ENCODE peak calls at places on chromosomes 3 and 15, in four cellular contexts. C is K562, R is GM12878, W is HepG2. S is an unnamed sample.

GRCh38 chr15:67835349-67836133 is 4.3 kb downstream of the RNU6-1 start:
- DNase-seq in C (no peak), R (no peak), W (no peak), S (peak; percentile 56)

GRCh38 chr3:42056840-42057239 is 34.3 kb upstream of the TRAK1 start:
- DNase-seq in C (no peak), R (no peak), W (no peak), S (no peak)

GRCh38 chr15:71054286-71054952 is 60.9 kb upstream of the THSD4 start:
- DNase-seq in C (no peak), R (no peak), W (no peak), S (no peak)

GRCh38 chr3:108008931-108009635 is 81.7 kb downstream of the CD47 start:
- DNase-seq in C (no peak), R (no peak), W (no peak), S (no peak)

GRCh38 chr3:67901681-67902080 is 247.3 kb upstream of the SUCLG2 start:
- DNase-seq in C (no peak), R (no peak), W (peak; percentile 3), S (no peak)

GRCh38 chr3:105537371-105538075 is 170.8 kb downstream of the ALCAM start:
- DNase-seq in C (no peak), R (no peak), W (no peak), S (no peak)

GRCh38 chr15:66184936-66185790 is 68.4 kb downstream of the MEGF11 start:
- DNase-seq in C (no peak), R (no peak), W (no peak), S (no peak)

GRCh38 chr3:63324621-63325020 is 46.5 kb downstream of the SYNPR start:
- DNase-seq in C (no peak), R (no peak), W (no peak), S (no peak)

GRCh38 chr15:45689616-45690015 is 54.8 kb downstream of the SQOR start:
- DNase-seq in C (no peak), R (no peak), W (no peak), S (no peak)

GRCh38 chr3:177835917-177836316 is 638.6 kb upstream of the TBL1XR1 start:
- DNase-seq in C (no peak), R (no peak), W (no peak), S (no peak)

GRCh38 chr3:80275120-80275519 is 507.3 kb upstream of the ROBO1 start:
- DNase-seq in C (no peak), R (no peak), W (no peak), S (no peak)

GRCh38 chr3:121948641-121949040 is 54.4 kb downstream of the SLC15A2 start:
- DNase-seq in C (no peak), R (no peak), W (no peak), S (no peak)

GRCh38 chr3:183489455-183490210 is 61.2 kb upstream of the MCF2L2 start:
- DNase-seq in C (no peak), R (no peak), W (no peak), S (no peak)

GRCh38 chr3:140487566-140487965 is 190.3 kb upstream of the TRIM42 start:
- DNase-seq in C (no peak), R (no peak), W (no peak), S (no peak)

GRCh38 chr15:34436126-34436955 is 1.3 kb downstream of the GOLGA8A start:
- DNase-seq in C (peak; percentile 18), R (no peak), W (no peak), S (peak; percentile 13)

GRCh38 chr15:45139770-45140169 is 10.0 kb downstream of the DUOX1 start:
- DNase-seq in C (no peak), R (no peak), W (no peak), S (no peak)

GRCh38 chr3:123595396-123595795 is 10.5 kb upstream of the HACD2 start:
- DNase-seq in C (no peak), R (no peak), W (no peak), S (no peak)

GRCh38 chr15:69303337-69304175 is 4.8 kb downstream of the PAQR5 start:
- DNase-seq in C (peak; percentile 40), R (no peak), W (no peak), S (no peak)

GRCh38 chr3:4504340-4505261 is 11.5 kb downstream of the ITPR1 start:
- DNase-seq in C (no peak), R (no peak), W (no peak), S (no peak)

DNA sequence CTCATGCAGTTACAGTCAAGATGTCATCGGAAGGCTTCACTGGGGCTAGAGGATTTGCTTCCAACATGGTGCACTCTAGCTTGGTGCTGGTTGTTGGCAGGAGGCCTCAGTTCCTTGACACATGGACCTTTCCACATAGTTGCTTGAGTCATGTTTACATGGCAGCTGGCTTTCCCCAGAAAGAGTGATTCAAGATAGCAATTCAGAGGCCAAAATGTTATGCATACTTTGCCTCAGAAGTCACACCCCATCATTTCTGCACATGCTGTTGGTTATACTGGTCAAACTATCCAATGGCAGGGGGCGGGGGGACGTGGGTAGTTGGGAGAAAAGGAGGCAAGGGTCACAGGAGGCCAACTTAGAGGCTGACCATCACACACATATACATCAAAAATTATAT is 58.7 kb downstream of the FOXB1 start:
- DNase-seq in C (no peak), R (no peak), W (no peak), S (no peak)
- TF ChIP-seq MAX in C (no peak), R (no peak), W (no peak), S (no peak)

DNA sequence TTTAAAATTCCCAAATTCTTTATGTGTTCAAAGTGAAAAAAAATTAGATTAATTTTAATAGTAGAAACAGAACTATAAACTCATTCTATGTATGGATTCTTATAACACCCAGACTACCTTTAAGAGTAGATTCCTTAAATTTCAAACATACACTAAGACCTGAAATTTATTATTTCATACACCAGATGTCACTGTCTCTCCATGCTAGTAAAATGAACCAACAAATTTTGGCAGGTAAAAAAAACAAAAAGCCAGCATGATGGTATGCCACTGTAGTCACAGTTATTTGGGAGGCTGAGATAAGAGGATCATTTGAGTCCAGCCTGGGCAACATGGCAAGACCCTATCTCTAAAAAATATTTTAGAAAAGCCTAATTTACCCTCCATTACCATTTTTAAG is 461.3 kb upstream of the NAALADL2 start:
- DNase-seq in C (no peak), R (no peak), W (peak; percentile 1), S (no peak)
- TF ChIP-seq NR2C2 in C (no peak), R (no peak), W (no peak), S (no peak)

GRCh38 chr3:27877122-27878011 is 155.2 kb upstream of the EOMES start:
- DNase-seq in C (no peak), R (no peak), W (no peak), S (peak; percentile 21)
- TF ChIP-seq MAX in C (no peak), R (no peak), W (no peak), S (no peak)

DNA sequence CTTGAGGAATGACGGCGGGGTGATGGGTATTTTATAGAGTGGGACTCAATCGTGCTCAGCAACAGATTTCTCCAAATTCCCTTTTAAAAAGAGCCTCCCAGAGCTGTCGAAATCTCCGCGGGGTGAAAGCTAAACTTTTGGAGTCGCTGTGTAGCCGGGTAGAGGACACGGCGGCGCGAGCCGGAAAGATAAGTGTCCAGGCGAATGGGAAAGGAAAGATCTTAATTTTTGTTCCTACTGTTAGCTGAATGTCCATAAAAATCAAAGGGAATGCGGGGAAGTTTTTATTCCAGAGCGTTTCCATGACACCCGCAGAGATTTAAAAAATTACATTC is 9.1 kb downstream of the EOMES start:
- DNase-seq in C (no peak), R (no peak), W (no peak), S (no peak)
- TF ChIP-seq NR2C2 in C (no peak), R (no peak), W (no peak), S (no peak)

GRCh38 chr15:91849180-91849579 is 4.3 kb upstream of the SLCO3A1 start:
- DNase-seq in C (no peak), R (no peak), W (no peak), S (no peak)

GRCh38 chr15:91853968-91854943 is 748 bp downstream of the SLCO3A1 start:
- DNase-seq in C (no peak), R (no peak), W (no peak), S (peak; percentile 53)

GRCh38 chr15:91852741-91853500 is 587 bp upstream of the SLCO3A1 start:
- DNase-seq in C (peak; percentile 88), R (no peak), W (peak; percentile 13), S (peak; percentile 69)

GRCh38 chr15:91853501-91853967 is at the start of gene SLCO3A1:
- DNase-seq in C (peak; percentile 63), R (no peak), W (no peak), S (peak; percentile 69)

DNA sequence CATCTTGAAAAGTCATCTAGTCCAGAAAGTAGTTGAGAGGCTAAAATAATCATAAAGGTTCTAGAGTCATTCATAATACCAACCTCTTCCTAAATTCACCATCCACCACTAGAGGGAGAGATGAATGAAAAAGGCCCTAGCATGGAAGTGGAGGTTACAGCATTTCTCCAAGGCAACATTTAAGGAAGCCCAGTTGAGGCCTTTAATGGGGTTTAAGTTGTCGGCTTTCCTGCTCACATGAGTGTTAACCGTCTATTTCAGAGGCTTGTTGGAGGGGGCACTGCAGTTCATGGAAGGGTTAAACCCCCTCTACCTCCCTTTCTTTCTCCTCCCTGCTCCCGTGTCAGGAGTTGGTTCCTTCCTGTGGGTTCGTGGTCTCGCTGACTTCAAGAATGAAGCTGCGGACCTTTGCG is 3.8 kb upstream of the SLCO3A1 start:
- DNase-seq in C (peak; percentile 23), R (no peak), W (peak; percentile 30), S (no peak)
- TF ChIP-seq MAX in C (no peak), R (no peak), W (no peak), S (no peak)

GRCh38 chr15:74775894-74776293 is 6.0 kb upstream of the CSK start:
- DNase-seq in C (no peak), R (no peak), W (no peak), S (no peak)

GRCh38 chr15:74778599-74778970 is 3.3 kb upstream of the CSK start:
- DNase-seq in C (peak; percentile 50), R (no peak), W (no peak), S (no peak)

GRCh38 chr15:74779162-74779648 is 2.7 kb upstream of the CSK start:
- DNase-seq in C (no peak), R (no peak), W (no peak), S (no peak)

GRCh38 chr15:74776851-74777768 is 4.8 kb upstream of the CSK start:
- DNase-seq in C (no peak), R (peak; percentile 86), W (no peak), S (peak; percentile 56)

GRCh38 chr15:74777769-74778598 is 3.9 kb upstream of the CSK start:
- DNase-seq in C (no peak), R (no peak), W (no peak), S (no peak)
- TF ChIP-seq NR2C2 in C (peak; percentile 87), R (peak; percentile 49), W (peak; percentile 91), S (no peak)

GRCh38 chr3:48125026-48125704 is 63.1 kb downstream of the CDC25A start:
- DNase-seq in C (no peak), R (no peak), W (no peak), S (no peak)
- TF ChIP-seq MAX in C (no peak), R (no peak), W (no peak), S (no peak)

GRCh38 chr3:53822331-53822741 is 23.9 kb downstream of the CHDH start:
- DNase-seq in C (no peak), R (no peak), W (no peak), S (no peak)
- TF ChIP-seq NR2C2 in C (no peak), R (no peak), W (no peak), S (no peak)

GRCh38 chr3:96478496-96478895 is 335.9 kb upstream of the EPHA6 start:
- DNase-seq in C (no peak), R (no peak), W (no peak), S (no peak)
- TF ChIP-seq MAX in C (no peak), R (no peak), W (no peak), S (no peak)

S was measured in WTC11.